ENCODE peak calls at places on chromosomes 12 and 14, in five cellular contexts. S is fibroblast of mammary gland, F is astrocyte of the cerebellum, B is A549, M is fibroblast of the aortic adventitia. N is an unnamed sample.

GRCh38 chr14:29927596-29928341 is at the start of gene PRKD1:
- DNase-seq in S (peak), F (peak), B (peak), M (peak), N (no peak)

GRCh38 chr12:2639020-2639298 is 155.8 kb upstream of the FKBP4 start:
- DNase-seq in S (no peak), F (no peak), B (no peak), M (no peak), N (no peak)

GRCh38 chr14:105085766-105086165 is 20.5 kb upstream of the GPR132 start:
- DNase-seq in S (no peak), F (no peak), B (no peak), M (no peak), N (no peak)

GRCh38 chr12:123180171-123180570 is 29.3 kb upstream of the PITPNM2 start:
- DNase-seq in S (no peak), F (no peak), B (no peak), M (no peak), N (no peak)

GRCh38 chr12:103924761-103925641 is 5.2 kb upstream of the HSP90B1 start:
- DNase-seq in S (peak), F (peak), B (peak), M (peak), N (no peak)

GRCh38 chr14:55279384-55279783 is 8.2 kb downstream of the FBXO34 start:
- DNase-seq in S (no peak), F (no peak), B (no peak), M (no peak), N (no peak)

GRCh38 chr14:91888641-91889476 is 21.5 kb upstream of the TC2N start:
- DNase-seq in S (peak), F (no peak), B (no peak), M (peak), N (no peak)

GRCh38 chr14:105414456-105415371 is 4.9 kb upstream of the MTA1 start:
- DNase-seq in S (peak), F (peak), B (peak), M (peak), N (no peak)

GRCh38 chr12:130127527-130127908 is 34.7 kb upstream of the FZD10 start:
- DNase-seq in S (no peak), F (no peak), B (peak), M (no peak), N (no peak)

GRCh38 chr12:49750027-49750977 is 8.9 kb downstream of the TMBIM6 start:
- DNase-seq in S (peak), F (no peak), B (peak), M (peak), N (no peak)

GRCh38 chr12:130669205-130669557 is 46.9 kb downstream of the RIMBP2 start:
- DNase-seq in S (no peak), F (no peak), B (no peak), M (no peak), N (no peak)

GRCh38 chr12:109741970-109742372 is 28.3 kb downstream of the FAM222A start:
- DNase-seq in S (no peak), F (no peak), B (no peak), M (no peak), N (no peak)

GRCh38 chr12:47032644-47033043 is 46.8 kb upstream of the PCED1B start:
- DNase-seq in S (peak), F (peak), B (peak), M (peak), N (no peak)

GRCh38 chr14:88321692-88322504 is 1.2 kb downstream of the KCNK10 start:
- DNase-seq in S (no peak), F (no peak), B (no peak), M (no peak), N (no peak)

GRCh38 chr14:93693914-93694313 is 94.4 kb downstream of the PRIMA1 start:
- DNase-seq in S (no peak), F (no peak), B (no peak), M (no peak), N (no peak)

GRCh38 chr14:86541969-86542368 is 1012.0 kb downstream of the FLRT2 start:
- DNase-seq in S (no peak), F (no peak), B (no peak), M (no peak), N (no peak)

DNA sequence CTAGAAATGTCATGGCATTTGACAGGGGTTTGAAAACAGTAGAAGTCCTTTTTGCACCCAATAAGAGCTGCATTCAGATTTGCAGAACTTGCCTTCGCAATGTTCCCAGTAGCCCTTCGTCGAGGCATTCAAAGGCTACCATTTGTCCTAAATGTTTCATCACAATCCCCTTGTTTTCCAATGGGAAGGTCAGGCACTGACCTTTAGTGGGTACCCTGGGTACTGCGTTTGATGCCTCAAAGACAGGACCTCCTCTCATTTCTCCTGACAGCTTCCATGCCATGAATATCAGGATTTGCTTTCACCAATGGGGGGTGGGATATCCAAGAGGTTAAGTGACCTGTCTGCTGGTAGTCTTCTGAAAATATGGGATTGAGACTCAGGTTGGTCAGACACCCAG is 1063.1 kb downstream of the BCL11B start:
- DNase-seq in S (no peak), F (no peak), B (no peak), M (no peak), N (no peak)
- TF ChIP-seq CTCF in S (no peak), F (no peak), B (no peak), M (no peak), N (no peak)

GRCh38 chr14:99263564-99264330 is 8.2 kb downstream of the BCL11B start:
- DNase-seq in S (no peak), F (no peak), B (no peak), M (no peak), N (no peak)

GRCh38 chr14:99261916-99262787 is 9.8 kb downstream of the BCL11B start:
- DNase-seq in S (no peak), F (no peak), B (no peak), M (no peak), N (no peak)

GRCh38 chr14:99264691-99265090 is 7.3 kb downstream of the BCL11B start:
- DNase-seq in S (no peak), F (no peak), B (no peak), M (no peak), N (no peak)

GRCh38 chr14:99260652-99261551 is 11.1 kb downstream of the BCL11B start:
- DNase-seq in S (no peak), F (no peak), B (no peak), M (no peak), N (no peak)

DNA sequence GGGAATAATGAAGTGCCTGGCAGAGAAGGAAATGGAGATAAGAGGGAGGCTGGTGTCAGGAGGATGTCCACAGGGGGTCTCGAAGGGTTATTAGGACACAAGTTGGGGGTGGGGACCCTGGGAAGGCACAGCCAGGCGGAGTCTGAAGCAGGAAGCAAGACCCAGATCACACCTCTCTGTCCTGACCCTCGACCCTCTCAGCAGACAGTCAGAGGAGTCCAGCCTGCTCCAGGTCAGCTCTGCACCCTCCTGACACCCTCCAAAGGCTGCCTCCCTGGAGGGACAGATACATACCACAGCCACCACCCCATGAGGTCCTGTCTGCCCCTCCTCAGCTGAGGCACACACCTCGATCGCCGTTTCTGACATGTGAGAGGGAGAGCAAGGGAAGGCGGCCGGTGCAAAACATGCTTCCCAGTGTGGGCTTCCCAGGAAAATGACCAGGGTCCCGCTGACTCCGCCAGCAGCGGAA is 9.0 kb downstream of the BCL11B start:
- DNase-seq in S (no peak), F (no peak), B (no peak), M (no peak), N (no peak)
- H3K4me3 ChIP-seq in S (no peak), F (no peak), B (no peak), M (no peak), N (no peak)

DNA sequence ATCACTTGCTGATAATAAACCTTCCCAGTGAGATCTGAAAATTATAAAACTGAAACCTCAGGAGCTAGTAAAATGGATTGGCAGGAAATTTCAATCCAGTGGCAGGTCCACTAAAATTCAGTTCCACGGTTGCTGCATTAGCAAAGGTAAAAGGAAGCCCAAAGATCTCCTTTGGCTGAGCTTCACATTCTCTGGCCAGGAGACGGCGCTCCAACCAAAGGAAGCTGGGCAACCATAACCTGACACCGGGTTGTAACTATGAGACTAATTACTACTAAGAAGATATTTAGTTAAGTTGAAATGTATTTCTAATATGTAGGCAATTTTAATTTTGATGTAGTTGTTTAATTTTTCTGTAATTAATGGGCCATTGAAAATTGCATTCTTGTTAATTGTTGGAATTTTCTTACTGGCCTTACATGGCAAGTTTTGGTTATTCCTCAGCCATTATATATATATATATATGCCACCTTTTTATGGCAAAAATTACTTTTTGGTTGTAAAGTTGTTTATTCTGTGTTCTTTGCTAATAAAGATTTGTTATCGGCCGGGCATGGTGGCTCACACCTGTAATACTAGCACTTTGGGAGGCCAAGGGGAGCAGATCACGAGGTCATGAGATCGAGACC is 17.0 kb downstream of the OR8S1 start:
- DNase-seq in S (peak), F (no peak), B (peak), M (peak), N (no peak)
- TF ChIP-seq CTCF in S (peak), F (no peak), B (peak), M (peak), N (peak)

DNA sequence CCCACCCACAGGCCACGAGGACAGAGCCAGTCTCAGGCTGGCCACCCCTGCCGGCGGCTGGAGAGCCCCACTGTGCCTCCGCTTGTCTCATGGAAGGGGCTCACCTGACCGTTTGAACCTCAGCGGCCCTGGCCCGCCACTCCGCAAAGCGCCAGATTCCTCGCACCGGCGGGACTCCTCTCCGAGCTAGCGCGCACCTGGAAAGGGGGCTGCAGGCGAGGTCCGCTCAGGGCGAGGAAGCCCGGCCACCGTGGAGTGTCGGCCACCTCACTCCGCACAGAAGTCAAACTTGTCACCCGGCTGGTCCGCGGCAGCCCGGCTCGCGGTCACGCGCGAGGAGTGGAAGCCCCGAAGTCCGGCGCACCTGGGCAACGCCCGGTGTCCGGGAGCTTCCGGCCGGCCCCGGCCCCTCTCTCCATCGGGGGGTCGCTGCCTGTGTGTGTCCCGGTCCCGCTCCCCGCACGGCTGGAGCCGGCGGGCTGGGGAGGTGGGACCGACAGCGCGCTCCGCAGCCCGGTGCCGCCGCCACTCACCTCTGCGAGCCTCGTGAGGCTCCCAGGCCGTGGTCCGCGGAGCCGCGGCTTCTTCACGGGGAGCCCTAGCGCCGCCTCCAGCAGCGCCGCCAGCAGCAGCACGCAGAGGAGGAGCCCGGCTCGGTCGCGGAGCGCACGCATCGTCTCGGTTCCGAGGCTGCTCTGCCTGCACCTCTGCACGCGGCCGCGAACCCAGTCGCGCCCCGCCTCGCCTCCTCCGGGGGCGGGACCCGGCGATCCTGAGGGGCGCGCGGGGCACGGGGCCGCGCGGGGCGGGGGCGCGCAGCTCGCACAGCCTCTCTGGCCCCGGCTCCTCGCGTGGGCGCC is at the start of gene ISM2:
- DNase-seq in S (peak), F (no peak), B (peak), M (peak), N (no peak)
- H3K4me3 ChIP-seq in S (peak), F (peak), B (peak), M (peak), N (peak)

DNA sequence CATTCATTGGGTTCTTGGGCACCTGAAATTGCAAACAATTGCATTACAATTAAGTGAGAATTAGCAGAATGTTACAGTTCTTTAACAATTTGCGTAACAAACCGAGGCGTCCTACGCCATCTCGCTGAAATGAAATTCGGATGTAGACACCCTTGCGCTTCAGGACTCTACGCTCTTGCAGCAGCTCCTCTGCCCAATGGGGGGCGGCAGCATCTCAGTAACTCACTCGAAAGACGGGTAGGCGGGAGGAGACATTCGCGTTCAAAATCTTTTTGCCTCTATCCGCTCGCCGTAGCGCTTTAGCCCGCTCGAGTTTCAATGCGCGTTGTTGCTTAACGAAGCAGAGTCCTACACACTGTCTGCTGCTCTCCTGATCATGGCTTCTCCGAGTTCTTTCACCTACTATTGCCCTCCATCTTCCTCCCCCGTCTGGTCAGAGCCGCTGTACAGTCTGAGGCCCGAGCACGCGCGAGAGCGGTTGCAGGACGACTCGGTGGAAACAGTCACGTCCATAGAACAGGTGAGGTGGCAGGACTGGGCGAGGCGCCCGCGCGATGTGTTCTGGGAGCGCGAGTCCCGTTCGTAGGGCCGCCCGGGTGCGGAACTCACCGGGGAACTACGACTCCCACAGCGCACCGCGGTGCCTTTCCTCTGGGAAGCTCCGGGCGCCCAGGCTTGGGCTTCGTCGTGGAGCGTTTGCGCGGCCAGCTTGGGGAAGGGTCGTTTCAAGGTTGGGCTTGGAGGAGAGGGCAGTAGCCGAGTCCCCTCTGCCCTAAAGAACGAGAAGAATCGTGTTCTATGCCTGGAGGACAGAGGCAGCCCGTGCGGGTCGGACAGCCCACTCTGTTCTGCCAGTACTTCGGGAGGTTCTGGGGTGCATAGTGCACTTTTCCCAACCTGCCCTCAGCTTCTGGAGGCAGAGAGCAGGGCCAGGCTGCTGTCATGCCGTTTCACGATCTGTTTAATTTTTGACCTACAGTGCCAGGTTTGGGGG is at the start of gene FNTB:
- DNase-seq in S (peak), F (peak), B (peak), M (peak), N (peak)
- TF ChIP-seq CTCF in S (peak), F (peak), B (peak), M (peak), N (peak)

GRCh38 chr12:21825924-21826548 is 51.5 kb upstream of the KCNJ8 start:
- DNase-seq in S (peak), F (no peak), B (no peak), M (no peak), N (no peak)

GRCh38 chr12:21827135-21827534 is 52.6 kb upstream of the KCNJ8 start:
- DNase-seq in S (no peak), F (no peak), B (no peak), M (no peak), N (no peak)

GRCh38 chr12:21828779-21829178 is 54.3 kb upstream of the KCNJ8 start:
- DNase-seq in S (peak), F (no peak), B (no peak), M (peak), N (no peak)

GRCh38 chr12:21826549-21826940 is 52.0 kb upstream of the KCNJ8 start:
- DNase-seq in S (no peak), F (no peak), B (no peak), M (no peak), N (no peak)

DNA sequence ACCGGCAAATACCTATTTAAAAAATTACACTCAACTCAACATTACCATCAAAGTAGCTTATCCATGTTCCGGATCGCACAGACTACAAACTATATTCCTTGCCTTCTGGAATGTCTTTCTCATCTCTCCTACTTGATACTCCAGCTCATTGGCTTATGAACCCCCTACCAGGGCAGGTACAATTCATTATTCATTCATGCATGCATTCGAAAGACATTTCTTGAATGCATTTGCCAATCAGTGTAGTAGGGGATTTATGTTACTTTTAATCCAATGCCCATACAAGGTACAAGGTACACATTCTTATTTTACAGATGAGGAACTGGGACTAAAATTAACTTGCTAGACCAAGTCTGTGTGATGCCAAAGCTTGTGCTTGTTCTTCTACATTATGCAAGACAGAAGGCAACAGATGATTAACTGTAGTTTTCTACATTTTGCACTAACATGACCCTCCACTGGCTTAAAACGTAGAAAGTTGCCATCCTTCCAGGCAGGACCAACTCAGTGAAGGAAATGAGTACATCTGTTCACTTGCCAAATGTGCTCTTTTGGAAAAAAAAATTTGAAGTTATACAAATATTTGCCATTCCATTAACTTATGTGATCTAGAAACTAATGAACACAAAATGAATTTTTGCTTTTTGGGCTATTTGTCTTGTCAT is 53.7 kb upstream of the KCNJ8 start:
- DNase-seq in S (peak), F (no peak), B (no peak), M (peak), N (no peak)
- H3K4me3 ChIP-seq in S (no peak), F (no peak), B (no peak), M (no peak), N (no peak)

GRCh38 chr12:114032801-114033200 is 66.7 kb upstream of the RBM19 start:
- DNase-seq in S (no peak), F (no peak), B (no peak), M (no peak), N (no peak)
- TF ChIP-seq CTCF in S (no peak), F (no peak), B (no peak), M (no peak), N (no peak)

GRCh38 chr14:28767239-28767850 is 758 bp downstream of the FOXG1 start:
- DNase-seq in S (no peak), F (no peak), B (no peak), M (no peak), N (no peak)
- H3K4me3 ChIP-seq in S (no peak), F (peak), B (peak), M (peak), N (no peak)